ENCODE peak calls at places on chromosomes 16 and 17, in five cellular contexts. One of them, this sample, is unnamed. For H3K4me1, the result is how much of the 10 kb centered on the place peaks cover.

GRCh38 chr17:38620551-38621277 is 15.0 kb upstream of the SRCIN1 start:
- DNase-seq in heart left ventricle: no peak
- DNase-seq in CD8-positive, alpha-beta memory T cell: no peak
- DNase-seq in cardiac muscle cell: no peak
- DNase-seq in small intestine: no peak
- DNase-seq in this sample: no peak

GRCh38 chr16:7921360-7921759 is 588.7 kb downstream of the RBFOX1 start:
- DNase-seq in heart left ventricle: no peak
- DNase-seq in CD8-positive, alpha-beta memory T cell: no peak
- DNase-seq in cardiac muscle cell: no peak
- DNase-seq in small intestine: peak
- DNase-seq in this sample: no peak

GRCh38 chr17:39628655-39629493 is 2.1 kb downstream of the PPP1R1B start:
- DNase-seq in heart left ventricle: no peak
- DNase-seq in CD8-positive, alpha-beta memory T cell: no peak
- DNase-seq in cardiac muscle cell: no peak
- DNase-seq in small intestine: peak
- DNase-seq in this sample: no peak

GRCh38 chr17:1177099-1177996 is 2.4 kb downstream of the ABR start:
- DNase-seq in heart left ventricle: no peak
- DNase-seq in CD8-positive, alpha-beta memory T cell: no peak
- DNase-seq in cardiac muscle cell: peak
- DNase-seq in small intestine: no peak
- DNase-seq in this sample: peak

GRCh38 chr17:72699566-72699965 is 392.9 kb downstream of the SLC39A11 start:
- DNase-seq in heart left ventricle: no peak
- DNase-seq in CD8-positive, alpha-beta memory T cell: no peak
- DNase-seq in cardiac muscle cell: peak
- DNase-seq in small intestine: no peak
- DNase-seq in this sample: no peak

GRCh38 chr16:69093974-69094373 is 11.5 kb upstream of the HAS3 start:
- DNase-seq in heart left ventricle: no peak
- DNase-seq in CD8-positive, alpha-beta memory T cell: no peak
- DNase-seq in cardiac muscle cell: no peak
- DNase-seq in small intestine: no peak
- DNase-seq in this sample: no peak

GRCh38 chr17:56441331-56441730 is 152.2 kb upstream of the NOG start:
- DNase-seq in heart left ventricle: no peak
- DNase-seq in CD8-positive, alpha-beta memory T cell: no peak
- DNase-seq in cardiac muscle cell: peak
- DNase-seq in small intestine: no peak
- DNase-seq in this sample: no peak

GRCh38 chr17:46991618-46992017 is 12.6 kb upstream of the RPRML start:
- DNase-seq in heart left ventricle: no peak
- DNase-seq in CD8-positive, alpha-beta memory T cell: no peak
- DNase-seq in cardiac muscle cell: no peak
- DNase-seq in small intestine: no peak
- DNase-seq in this sample: no peak

GRCh38 chr17:67293251-67294203 is 48.5 kb upstream of the HELZ start:
- DNase-seq in heart left ventricle: peak
- DNase-seq in CD8-positive, alpha-beta memory T cell: peak
- DNase-seq in cardiac muscle cell: peak
- DNase-seq in small intestine: peak
- DNase-seq in this sample: peak

GRCh38 chr16:3518983-3519343 is 18.2 kb downstream of the CLUAP1 start:
- DNase-seq in heart left ventricle: no peak
- DNase-seq in CD8-positive, alpha-beta memory T cell: no peak
- DNase-seq in cardiac muscle cell: no peak
- DNase-seq in small intestine: no peak
- DNase-seq in this sample: no peak

GRCh38 chr16:19716183-19716582 is 1.8 kb downstream of the KNOP1 start:
- DNase-seq in heart left ventricle: no peak
- DNase-seq in CD8-positive, alpha-beta memory T cell: no peak
- DNase-seq in cardiac muscle cell: no peak
- DNase-seq in small intestine: peak
- DNase-seq in this sample: no peak

GRCh38 chr16:87317766-87318121 is 552 bp upstream of the C16orf95 start:
- DNase-seq in heart left ventricle: peak
- DNase-seq in CD8-positive, alpha-beta memory T cell: no peak
- DNase-seq in cardiac muscle cell: peak
- DNase-seq in small intestine: peak
- DNase-seq in this sample: peak

GRCh38 chr16:69859105-69859969 is 91.8 kb upstream of the CLEC18A start:
- DNase-seq in heart left ventricle: no peak
- DNase-seq in CD8-positive, alpha-beta memory T cell: no peak
- DNase-seq in cardiac muscle cell: no peak
- DNase-seq in small intestine: peak
- DNase-seq in this sample: peak

GRCh38 chr17:34675605-34676004 is 96.2 kb downstream of the TMEM132E start:
- DNase-seq in heart left ventricle: no peak
- DNase-seq in CD8-positive, alpha-beta memory T cell: no peak
- DNase-seq in cardiac muscle cell: no peak
- DNase-seq in small intestine: no peak
- DNase-seq in this sample: no peak

GRCh38 chr16:12658506-12658905 is 145.2 kb downstream of the CPPED1 start:
- DNase-seq in heart left ventricle: no peak
- DNase-seq in CD8-positive, alpha-beta memory T cell: no peak
- DNase-seq in cardiac muscle cell: no peak
- DNase-seq in small intestine: no peak
- DNase-seq in this sample: no peak

GRCh38 chr17:28839221-28839620 is 3.4 kb downstream of the FAM222B start:
- DNase-seq in heart left ventricle: no peak
- DNase-seq in CD8-positive, alpha-beta memory T cell: no peak
- DNase-seq in cardiac muscle cell: peak
- DNase-seq in small intestine: no peak
- DNase-seq in this sample: no peak

GRCh38 chr17:77436481-77436880 is 295.7 kb downstream of the SEC14L1 start:
- DNase-seq in heart left ventricle: no peak
- DNase-seq in CD8-positive, alpha-beta memory T cell: no peak
- DNase-seq in cardiac muscle cell: no peak
- DNase-seq in small intestine: no peak
- DNase-seq in this sample: no peak

GRCh38 chr16:67184453-67185002 is 765 bp upstream of the MATCAP1 start:
- DNase-seq in heart left ventricle: no peak
- DNase-seq in CD8-positive, alpha-beta memory T cell: no peak
- DNase-seq in cardiac muscle cell: no peak
- DNase-seq in small intestine: no peak
- DNase-seq in this sample: no peak

GRCh38 chr16:54320895-54321294 is 34.3 kb upstream of the IRX3 start:
- DNase-seq in heart left ventricle: no peak
- DNase-seq in CD8-positive, alpha-beta memory T cell: no peak
- DNase-seq in cardiac muscle cell: no peak
- DNase-seq in small intestine: no peak
- DNase-seq in this sample: no peak

GRCh38 chr17:48127371-48128051 is 19.9 kb downstream of the SNX11 start:
- DNase-seq in heart left ventricle: no peak
- DNase-seq in CD8-positive, alpha-beta memory T cell: no peak
- DNase-seq in cardiac muscle cell: peak
- DNase-seq in small intestine: no peak
- DNase-seq in this sample: no peak

GRCh38 chr17:62703269-62703775 is 75.9 kb downstream of the MRC2 start:
- DNase-seq in heart left ventricle: peak
- DNase-seq in CD8-positive, alpha-beta memory T cell: no peak
- DNase-seq in cardiac muscle cell: no peak
- DNase-seq in small intestine: no peak
- DNase-seq in this sample: no peak

GRCh38 chr17:72556944-72557826 is 436.4 kb downstream of the SOX9 start:
- DNase-seq in heart left ventricle: no peak
- DNase-seq in CD8-positive, alpha-beta memory T cell: peak
- DNase-seq in cardiac muscle cell: peak
- DNase-seq in small intestine: peak
- DNase-seq in this sample: peak

GRCh38 chr16:27378871-27379580 is 22.9 kb upstream of the IL21R start:
- DNase-seq in heart left ventricle: no peak
- DNase-seq in CD8-positive, alpha-beta memory T cell: no peak
- DNase-seq in cardiac muscle cell: no peak
- DNase-seq in small intestine: no peak
- DNase-seq in this sample: no peak

GRCh38 chr16:77406680-77407079 is 28.2 kb downstream of the ADAMTS18 start:
- DNase-seq in heart left ventricle: no peak
- DNase-seq in CD8-positive, alpha-beta memory T cell: no peak
- DNase-seq in cardiac muscle cell: peak
- DNase-seq in small intestine: no peak
- DNase-seq in this sample: no peak

GRCh38 chr16:85557083-85557975 is 55.8 kb upstream of the GSE1 start:
- DNase-seq in heart left ventricle: no peak
- DNase-seq in CD8-positive, alpha-beta memory T cell: peak
- DNase-seq in cardiac muscle cell: no peak
- DNase-seq in small intestine: peak
- DNase-seq in this sample: no peak

GRCh38 chr17:80101946-80102706 is 745 bp downstream of the GAA start:
- DNase-seq in heart left ventricle: peak
- DNase-seq in CD8-positive, alpha-beta memory T cell: no peak
- DNase-seq in cardiac muscle cell: peak
- DNase-seq in small intestine: peak
- DNase-seq in this sample: peak

GRCh38 chr16:67247698-67248400 is 568 bp upstream of the FHOD1 start:
- DNase-seq in heart left ventricle: no peak
- DNase-seq in CD8-positive, alpha-beta memory T cell: no peak
- DNase-seq in cardiac muscle cell: no peak
- DNase-seq in small intestine: no peak
- DNase-seq in this sample: no peak

DNA sequence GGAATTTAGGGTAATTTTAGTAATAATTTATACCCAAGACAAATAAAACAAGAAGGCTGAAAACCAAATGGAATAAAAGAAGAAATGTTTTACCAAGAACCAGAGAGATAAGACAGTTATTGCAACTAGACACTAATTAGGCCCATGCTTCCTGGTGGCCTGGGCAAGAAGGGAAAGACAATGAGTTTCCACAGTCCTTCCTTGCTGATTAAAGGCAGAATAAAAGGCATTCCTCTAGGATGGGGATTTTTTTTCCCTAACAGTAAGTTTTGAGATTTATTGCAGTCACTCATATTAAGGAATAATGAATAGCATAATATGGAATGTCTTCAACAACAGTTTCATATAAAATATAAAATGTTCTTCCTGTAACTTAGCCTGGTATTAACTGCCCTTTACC is 41.5 kb downstream of the TOM1L2 start:
- DNase-seq in heart left ventricle: no peak
- DNase-seq in CD8-positive, alpha-beta memory T cell: no peak
- DNase-seq in cardiac muscle cell: no peak
- DNase-seq in small intestine: no peak
- DNase-seq in this sample: no peak
- H3K4me1 ChIP-seq in heart left ventricle: under half
- H3K4me1 ChIP-seq in CD8-positive, alpha-beta memory T cell: under half
- H3K4me1 ChIP-seq in cardiac muscle cell: under half
- H3K4me1 ChIP-seq in small intestine: under half
- H3K4me1 ChIP-seq in this sample: under half

DNA sequence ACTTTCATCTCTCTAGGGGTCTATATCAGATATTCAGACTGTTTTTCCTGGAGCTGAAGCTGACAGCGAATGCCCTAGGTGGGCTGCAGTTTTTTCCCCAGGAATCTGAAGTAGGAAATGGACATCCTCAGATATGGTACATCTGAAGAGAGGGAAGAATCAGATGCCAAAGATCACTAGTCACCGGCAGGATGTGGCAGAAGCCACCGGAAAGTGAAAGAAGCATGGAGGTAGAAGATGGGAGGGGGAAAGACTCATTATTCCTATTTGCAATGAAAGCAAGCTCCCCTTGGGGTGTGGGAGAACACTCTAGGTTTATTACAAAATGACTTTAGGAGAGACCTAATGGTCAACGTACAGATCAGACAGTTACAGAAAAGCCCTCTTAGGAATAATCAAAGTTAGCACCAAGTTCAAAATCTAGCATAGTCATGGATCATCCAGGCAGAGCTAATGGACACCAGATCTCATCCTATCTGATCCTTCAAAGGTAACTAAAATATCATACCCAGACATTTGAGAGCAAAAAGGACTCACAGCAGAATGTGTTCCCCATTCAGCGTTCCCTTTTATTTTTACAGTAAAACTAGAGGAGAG is 110.7 kb downstream of the HS3ST3A1 start:
- DNase-seq in heart left ventricle: no peak
- DNase-seq in CD8-positive, alpha-beta memory T cell: no peak
- DNase-seq in cardiac muscle cell: no peak
- DNase-seq in small intestine: no peak
- DNase-seq in this sample: no peak
- H3K4me1 ChIP-seq in heart left ventricle: under half
- H3K4me1 ChIP-seq in CD8-positive, alpha-beta memory T cell: under half
- H3K4me1 ChIP-seq in cardiac muscle cell: under half
- H3K4me1 ChIP-seq in small intestine: under half
- H3K4me1 ChIP-seq in this sample: under half

GRCh38 chr17:50152736-50153135 is 2.3 kb upstream of the PPP1R9B start:
- DNase-seq in heart left ventricle: no peak
- DNase-seq in CD8-positive, alpha-beta memory T cell: no peak
- DNase-seq in cardiac muscle cell: no peak
- DNase-seq in small intestine: no peak
- DNase-seq in this sample: no peak
- H3K4me1 ChIP-seq in heart left ventricle: under half
- H3K4me1 ChIP-seq in CD8-positive, alpha-beta memory T cell: under half
- H3K4me1 ChIP-seq in cardiac muscle cell: under half
- H3K4me1 ChIP-seq in small intestine: under half
- H3K4me1 ChIP-seq in this sample: under half

GRCh38 chr16:2038359-2039285 is 9.0 kb downstream of the NTHL1 start:
- DNase-seq in heart left ventricle: peak
- DNase-seq in CD8-positive, alpha-beta memory T cell: no peak
- DNase-seq in cardiac muscle cell: no peak
- DNase-seq in small intestine: no peak
- DNase-seq in this sample: no peak

GRCh38 chr16:2039286-2040030 is 8.2 kb downstream of the NTHL1 start:
- DNase-seq in heart left ventricle: peak
- DNase-seq in CD8-positive, alpha-beta memory T cell: no peak
- DNase-seq in cardiac muscle cell: peak
- DNase-seq in small intestine: peak
- DNase-seq in this sample: no peak

GRCh38 chr16:2042171-2042570 is 5.5 kb downstream of the NTHL1 start:
- DNase-seq in heart left ventricle: peak
- DNase-seq in CD8-positive, alpha-beta memory T cell: no peak
- DNase-seq in cardiac muscle cell: no peak
- DNase-seq in small intestine: no peak
- DNase-seq in this sample: no peak

GRCh38 chr16:2040450-2041105 is 7.1 kb downstream of the NTHL1 start:
- DNase-seq in heart left ventricle: no peak
- DNase-seq in CD8-positive, alpha-beta memory T cell: no peak
- DNase-seq in cardiac muscle cell: no peak
- DNase-seq in small intestine: no peak
- DNase-seq in this sample: no peak

GRCh38 chr16:2040031-2040430 is 7.6 kb downstream of the NTHL1 start:
- DNase-seq in heart left ventricle: no peak
- DNase-seq in CD8-positive, alpha-beta memory T cell: no peak
- DNase-seq in cardiac muscle cell: no peak
- DNase-seq in small intestine: no peak
- DNase-seq in this sample: no peak
- H3K4me1 ChIP-seq in heart left ventricle: under half
- H3K4me1 ChIP-seq in CD8-positive, alpha-beta memory T cell: under half
- H3K4me1 ChIP-seq in cardiac muscle cell: under half
- H3K4me1 ChIP-seq in small intestine: under half
- H3K4me1 ChIP-seq in this sample: under half

DNA sequence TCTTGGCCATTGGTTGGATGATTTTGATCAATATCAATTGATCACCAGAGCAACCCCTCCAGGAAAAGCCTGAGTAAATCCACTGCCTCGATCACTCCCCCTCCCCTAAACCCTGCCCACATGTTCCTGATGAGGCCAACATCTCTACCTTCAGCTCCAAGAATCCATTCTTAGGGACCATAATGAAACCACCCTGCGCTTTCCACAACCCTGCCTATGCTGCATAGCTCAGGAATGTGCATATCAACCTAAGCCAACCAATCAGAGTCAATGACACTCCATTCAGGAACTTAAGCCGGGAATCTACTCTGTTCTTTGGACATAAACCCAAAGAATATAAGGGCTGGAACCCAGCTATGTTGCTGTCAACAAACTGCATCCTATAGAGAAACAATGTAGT is 86.3 kb downstream of the MYH11 start:
- DNase-seq in heart left ventricle: no peak
- DNase-seq in CD8-positive, alpha-beta memory T cell: no peak
- DNase-seq in cardiac muscle cell: peak
- DNase-seq in small intestine: no peak
- DNase-seq in this sample: no peak
- H3K4me1 ChIP-seq in heart left ventricle: under half
- H3K4me1 ChIP-seq in CD8-positive, alpha-beta memory T cell: under half
- H3K4me1 ChIP-seq in cardiac muscle cell: under half
- H3K4me1 ChIP-seq in small intestine: under half
- H3K4me1 ChIP-seq in this sample: under half

This sample was measured in HAP-1.